ENCODE peak calls at places on chromosome 3, in five cellular contexts. S, H, C, Y and L are unnamed samples.
A peak's percentile ranks its signal among the peaks of the same experiment; 100 is the strongest.

GRCh38 chr3:172029425-172030128 is 9.8 kb upstream of the FNDC3B start:
- DNase-seq in C (no peak), H (no peak), S (no peak), Y (peak; percentile 28), L (no peak)

GRCh38 chr3:107272471-107272870 is 104.8 kb upstream of the CCDC54 start:
- DNase-seq in C (no peak), Y (no peak), S (no peak), H (no peak), L (no peak)

GRCh38 chr3:4986611-4987373 is 7.6 kb downstream of the BHLHE40 start:
- DNase-seq in S (no peak), Y (peak; percentile 86), C (peak; percentile 98), H (peak; percentile 98), L (no peak)

GRCh38 chr3:104717828-104718196 is 648.9 kb upstream of the ALCAM start:
- DNase-seq in H (no peak), Y (no peak), S (no peak), C (peak; percentile 68), L (no peak)

GRCh38 chr3:125375950-125376679 is 990 bp upstream of the ZNF148 start:
- DNase-seq in S (no peak), C (peak; percentile 62), Y (peak; percentile 70), H (no peak), L (no peak)

GRCh38 chr3:61637088-61638051 is 76.0 kb downstream of the PTPRG start:
- DNase-seq in Y (no peak), C (peak; percentile 45), H (no peak), S (no peak), L (no peak)

GRCh38 chr3:64530434-64531049 is 157.3 kb downstream of the ADAMTS9 start:
- DNase-seq in C (peak; percentile 50), H (no peak), Y (peak; percentile 47), S (peak; percentile 29), L (peak; percentile 10)

GRCh38 chr3:122533931-122534334 is 19.2 kb upstream of the KPNA1 start:
- DNase-seq in C (peak; percentile 87), H (peak; percentile 73), Y (peak; percentile 98), S (no peak), L (peak; percentile 76)

GRCh38 chr3:57411715-57412114 is 119.2 kb upstream of the ASB14 start:
- DNase-seq in S (no peak), Y (no peak), H (no peak), C (no peak), L (no peak)

GRCh38 chr3:158725348-158725966 is 6.8 kb downstream of the RARRES1 start:
- DNase-seq in Y (peak; percentile 93), C (peak; percentile 100), H (no peak), S (no peak), L (peak; percentile 80)

DNA sequence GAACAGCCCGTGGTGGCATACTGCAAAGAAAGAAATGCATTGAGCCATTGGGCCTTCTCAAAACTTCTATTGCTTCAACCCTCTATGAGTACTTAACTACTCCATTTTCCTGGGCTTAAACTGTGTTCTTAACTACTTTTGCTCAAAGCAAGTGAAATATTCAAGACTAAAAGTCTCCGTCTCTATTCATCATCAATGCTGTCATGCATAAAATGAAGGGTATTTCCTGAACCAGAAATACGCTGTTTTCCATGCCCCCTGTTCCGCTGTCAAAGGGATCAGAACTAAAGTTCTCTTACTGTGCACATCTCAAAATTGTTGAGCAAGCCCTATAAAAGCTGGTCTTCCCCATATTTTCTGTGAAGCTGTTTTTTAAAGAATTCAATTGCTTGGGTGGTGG is 20.3 kb downstream of the SIAH2 start:
- DNase-seq in C (no peak), Y (no peak), S (no peak), H (no peak), L (no peak)
- H3K4me1 ChIP-seq in C (peaks cover 12% of the 10 kb centered on the region), Y (peaks cover 34% of the 10 kb centered on the region), S (no peaks in the 10 kb centered on the region), H (peaks cover 33% of the 10 kb centered on the region), L (peaks cover 3% of the 10 kb centered on the region)

DNA sequence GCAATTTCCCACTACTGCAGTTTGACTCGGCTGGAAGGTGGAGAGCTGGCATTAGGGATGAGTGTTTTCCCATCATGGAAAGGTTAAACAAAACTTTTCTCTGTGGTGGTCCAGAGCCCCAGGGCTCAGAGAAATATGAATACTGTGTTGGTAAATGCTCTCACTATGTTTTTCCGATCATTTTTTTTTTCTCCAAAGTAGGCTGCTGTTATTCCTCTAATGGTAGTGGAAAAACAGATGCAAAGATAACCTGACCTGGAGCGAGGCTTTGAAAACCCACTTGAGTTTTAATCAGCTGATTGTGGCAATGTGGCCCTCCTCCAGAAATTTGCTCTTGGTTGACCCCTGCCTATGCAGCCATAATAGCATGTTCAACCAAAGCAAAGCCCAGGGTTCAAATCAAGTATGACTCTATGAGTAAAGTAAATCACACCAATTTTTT is 320.8 kb upstream of the CTNNB1 start:
- DNase-seq in C (no peak), H (no peak), Y (no peak), S (no peak), L (no peak)
- H3K4me3 ChIP-seq in C (no peak overlapping the region), H (no peak overlapping the region), Y (no peak overlapping the region), S (no peak overlapping the region), L (no peak overlapping the region)

GRCh38 chr3:86629511-86629910 is 361.4 kb downstream of the VGLL3 start:
- DNase-seq in Y (no peak), H (no peak), C (no peak), S (no peak), L (no peak)
- H3K4me1 ChIP-seq in Y (no peaks in the 10 kb centered on the region), H (no peaks in the 10 kb centered on the region), C (no peaks in the 10 kb centered on the region), S (no peaks in the 10 kb centered on the region), L (no peaks in the 10 kb centered on the region)

DNA sequence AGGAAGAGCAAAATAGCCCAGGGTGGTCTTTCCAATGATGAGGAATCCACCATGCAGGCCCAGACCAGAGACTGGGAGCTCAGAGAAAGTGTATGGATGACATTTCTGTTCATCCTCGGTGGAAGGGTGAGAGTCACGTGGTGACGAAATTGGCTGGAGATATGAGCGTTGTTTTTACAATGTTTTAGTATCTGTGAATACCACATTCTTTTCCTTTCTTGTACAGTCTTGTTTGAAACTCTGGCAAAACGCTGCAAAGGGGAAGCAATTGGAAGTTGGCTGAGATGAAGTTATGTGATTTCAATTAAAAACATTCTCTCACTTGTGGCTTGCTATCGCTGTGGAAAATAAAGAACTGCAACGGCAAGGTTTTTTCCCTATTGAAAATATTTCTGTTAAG is 137.5 kb downstream of the MAGI1 start:
- DNase-seq in C (no peak), Y (no peak), S (no peak), H (no peak), L (no peak)
- H3K4me3 ChIP-seq in C (no peak overlapping the region), Y (no peak overlapping the region), S (no peak overlapping the region), H (no peak overlapping the region), L (no peak overlapping the region)